ENCODE peak calls at places on chromosome 4, in four cellular contexts. U, I, O and R are unnamed samples. For H3K4me1, the result is how much of the 10 kb centered on the place peaks cover.

GRCh38 chr4:48635310-48635709 is 144.8 kb downstream of the FRYL start:
- DNase-seq in U (no peak), I (no peak), O (no peak), R (no peak)

GRCh38 chr4:181674315-181674714 is 568.9 kb upstream of the TENM3 start:
- DNase-seq in U (no peak), I (no peak), O (no peak), R (no peak)

GRCh38 chr4:5956285-5957021 is 61.8 kb downstream of the C4orf50 start:
- DNase-seq in U (peak), I (no peak), O (no peak), R (no peak)

GRCh38 chr4:119587796-119588195 is 40.8 kb downstream of the PDE5A start:
- DNase-seq in U (no peak), I (no peak), O (no peak), R (no peak)

GRCh38 chr4:10596586-10597285 is 87.8 kb downstream of the CLNK start:
- DNase-seq in U (no peak), I (no peak), O (no peak), R (no peak)

GRCh38 chr4:85807247-85807915 is 332.4 kb downstream of the ARHGAP24 start:
- DNase-seq in U (no peak), I (no peak), O (no peak), R (no peak)

GRCh38 chr4:121728798-121729226 is 32.0 kb upstream of the ANXA5 start:
- DNase-seq in U (no peak), I (no peak), O (no peak), R (no peak)

GRCh38 chr4:104524591-104524990 is 29.9 kb upstream of the CXXC4 start:
- DNase-seq in U (no peak), I (no peak), O (no peak), R (no peak)

GRCh38 chr4:33722800-33723511 is 2521.4 kb downstream of the ARAP2 start:
- DNase-seq in U (no peak), I (no peak), O (no peak), R (no peak)

GRCh38 chr4:156560701-156561100 is 410.9 kb downstream of the PDGFC start:
- DNase-seq in U (no peak), I (no peak), O (no peak), R (no peak)

GRCh38 chr4:84865600-84865999 is 100.9 kb downstream of the WDFY3 start:
- DNase-seq in U (no peak), I (no peak), O (no peak), R (no peak)

GRCh38 chr4:158411180-158411721 is 110.4 kb upstream of the RXFP1 start:
- DNase-seq in U (no peak), I (no peak), O (no peak), R (no peak)

GRCh38 chr4:11625206-11625605 is 196.5 kb upstream of the HS3ST1 start:
- DNase-seq in U (no peak), I (no peak), O (no peak), R (no peak)

GRCh38 chr4:95142877-95143412 is 385.2 kb downstream of the BMPR1B start:
- DNase-seq in U (no peak), I (no peak), O (no peak), R (no peak)

GRCh38 chr4:161992317-161992716 is 171.5 kb downstream of the FSTL5 start:
- DNase-seq in U (no peak), I (no peak), O (no peak), R (no peak)

GRCh38 chr4:28636971-28637370 is 1776.3 kb downstream of the STIM2 start:
- DNase-seq in U (no peak), I (no peak), O (no peak), R (no peak)

GRCh38 chr4:47038263-47038662 is 6.9 kb downstream of the GABRB1 start:
- DNase-seq in U (no peak), I (no peak), O (no peak), R (no peak)

GRCh38 chr4:3285558-3286334 is 7.1 kb upstream of the RGS12 start:
- DNase-seq in U (peak), I (no peak), O (no peak), R (no peak)

GRCh38 chr4:119118397-119118796 is 17.2 kb upstream of the MYOZ2 start:
- DNase-seq in U (no peak), I (no peak), O (no peak), R (no peak)

GRCh38 chr4:73693816-73694215 is 46.6 kb upstream of the CXCL8 start:
- DNase-seq in U (no peak), I (no peak), O (no peak), R (no peak)

GRCh38 chr4:54539500-54540029 is 118.2 kb upstream of the KIT start:
- DNase-seq in U (peak), I (peak), O (no peak), R (no peak)

GRCh38 chr4:80179637-80180161 is 17.6 kb upstream of the PRDM8 start:
- DNase-seq in U (no peak), I (no peak), O (no peak), R (no peak)

GRCh38 chr4:5824227-5824626 is 68.7 kb downstream of the CRMP1 start:
- DNase-seq in U (no peak), I (no peak), O (no peak), R (no peak)

GRCh38 chr4:121594796-121595526 is 101.8 kb downstream of the ANXA5 start:
- DNase-seq in U (no peak), I (no peak), O (no peak), R (no peak)

GRCh38 chr4:18508801-18509200 is 487.2 kb upstream of the LCORL start:
- DNase-seq in U (no peak), I (no peak), O (no peak), R (no peak)

GRCh38 chr4:114659386-114660008 is 60.9 kb downstream of the UGT8 start:
- DNase-seq in U (peak), I (no peak), O (peak), R (peak)

GRCh38 chr4:73917081-73917501 is 47.9 kb downstream of the CXCL1 start:
- DNase-seq in U (no peak), I (no peak), O (no peak), R (no peak)

GRCh38 chr4:10571896-10572295 is 112.7 kb downstream of the CLNK start:
- DNase-seq in U (no peak), I (no peak), O (no peak), R (no peak)

GRCh38 chr4:184263910-184264732 is 46.4 kb upstream of the ENPP6 start:
- DNase-seq in U (peak), I (peak), O (peak), R (peak)

GRCh38 chr4:126986828-126987227 is 645.9 kb upstream of the INTU start:
- DNase-seq in U (no peak), I (no peak), O (no peak), R (no peak)

GRCh38 chr4:67051000-67051789 is 494.1 kb downstream of the CENPC start:
- DNase-seq in U (no peak), I (no peak), O (no peak), R (no peak)

GRCh38 chr4:770022-770421 is 55.9 kb downstream of the CPLX1 start:
- DNase-seq in U (no peak), I (no peak), O (no peak), R (no peak)

GRCh38 chr4:123096038-123096437 is 173.6 kb upstream of the NUDT6 start:
- DNase-seq in U (no peak), I (no peak), O (no peak), R (no peak)

GRCh38 chr4:24105183-24106039 is 215.6 kb upstream of the PPARGC1A start:
- DNase-seq in U (no peak), I (no peak), O (no peak), R (no peak)

GRCh38 chr4:40335508-40335860 is 351 bp downstream of the CHRNA9 start:
- DNase-seq in U (no peak), I (no peak), O (no peak), R (no peak)

GRCh38 chr4:85128246-85129204 is 162.0 kb upstream of the WDFY3 start:
- DNase-seq in U (no peak), I (no peak), O (no peak), R (no peak)

GRCh38 chr4:77617203-77617602 is 11.6 kb downstream of the CXCL13 start:
- DNase-seq in U (no peak), I (no peak), O (no peak), R (no peak)

GRCh38 chr4:132063829-132064228 is 1085.3 kb upstream of the PCDH10 start:
- DNase-seq in U (no peak), I (no peak), O (no peak), R (no peak)

GRCh38 chr4:150889306-150889705 is 125.8 kb downstream of the LRBA start:
- DNase-seq in U (no peak), I (no peak), O (no peak), R (no peak)

GRCh38 chr4:140252742-140253555 is 99.0 kb upstream of the MAML3 start:
- DNase-seq in U (peak), I (peak), O (peak), R (peak)

GRCh38 chr4:140252144-140252741 is 98.3 kb upstream of the MAML3 start:
- DNase-seq in U (peak), I (peak), O (no peak), R (no peak)

GRCh38 chr4:140251566-140251965 is 97.6 kb upstream of the MAML3 start:
- DNase-seq in U (no peak), I (no peak), O (no peak), R (no peak)

GRCh38 chr4:140249351-140249750 is 95.4 kb upstream of the MAML3 start:
- DNase-seq in U (no peak), I (no peak), O (no peak), R (peak)

GRCh38 chr4:140250989-140251552 is 97.1 kb upstream of the MAML3 start:
- DNase-seq in U (no peak), I (no peak), O (no peak), R (no peak)
- H3K4me1 ChIP-seq in U (under half), I (under half), O (under half), R (under half)

DNA sequence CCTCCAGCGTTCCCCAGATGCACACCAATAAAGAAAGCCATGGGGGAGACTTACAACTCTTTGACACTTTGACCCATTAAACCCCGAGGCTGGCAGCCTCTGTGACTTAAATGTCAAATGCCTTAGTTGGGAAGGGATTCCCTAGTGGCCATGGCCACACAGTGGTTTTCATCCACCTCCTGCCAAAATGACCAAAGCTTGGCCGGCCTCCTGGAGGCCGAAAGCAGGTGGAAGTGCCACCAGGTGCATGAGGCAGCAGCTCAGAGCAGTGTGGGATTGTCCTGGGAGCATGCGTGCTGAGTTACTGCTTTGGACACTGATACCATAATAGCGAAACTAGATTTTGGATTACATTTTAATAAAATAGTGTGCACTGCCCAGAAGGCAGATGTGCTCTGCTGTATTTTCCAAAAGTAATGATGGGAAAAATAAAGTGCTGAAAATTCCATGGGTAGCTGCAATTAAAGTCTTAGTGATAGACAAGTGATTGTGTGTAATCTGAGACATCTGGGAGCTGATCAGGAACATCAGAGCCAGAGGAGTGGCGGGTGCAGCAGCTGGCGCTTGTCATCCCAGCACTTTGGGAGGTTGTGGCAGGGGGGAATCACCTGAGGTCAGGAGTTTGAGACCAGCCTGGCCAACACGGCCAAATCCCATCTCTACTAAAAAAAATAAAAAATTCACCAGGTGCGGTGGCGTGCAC is 39.8 kb upstream of the TADA2B start:
- DNase-seq in U (peak), I (no peak), O (no peak), R (no peak)
- H3K4me1 ChIP-seq in U (under half), I (under half), O (under half), R (under half)

GRCh38 chr4:2258091-2259035 is 3.5 kb downstream of the MXD4 start:
- DNase-seq in U (peak), I (peak), O (peak), R (no peak)

GRCh38 chr4:2259541-2260267 is 2.2 kb downstream of the MXD4 start:
- DNase-seq in U (peak), I (peak), O (no peak), R (no peak)

GRCh38 chr4:2260336-2261109 is 1.4 kb downstream of the MXD4 start:
- DNase-seq in U (peak), I (peak), O (peak), R (no peak)

GRCh38 chr4:2257361-2258001 is 4.4 kb downstream of the MXD4 start:
- DNase-seq in U (peak), I (peak), O (no peak), R (no peak)

DNA sequence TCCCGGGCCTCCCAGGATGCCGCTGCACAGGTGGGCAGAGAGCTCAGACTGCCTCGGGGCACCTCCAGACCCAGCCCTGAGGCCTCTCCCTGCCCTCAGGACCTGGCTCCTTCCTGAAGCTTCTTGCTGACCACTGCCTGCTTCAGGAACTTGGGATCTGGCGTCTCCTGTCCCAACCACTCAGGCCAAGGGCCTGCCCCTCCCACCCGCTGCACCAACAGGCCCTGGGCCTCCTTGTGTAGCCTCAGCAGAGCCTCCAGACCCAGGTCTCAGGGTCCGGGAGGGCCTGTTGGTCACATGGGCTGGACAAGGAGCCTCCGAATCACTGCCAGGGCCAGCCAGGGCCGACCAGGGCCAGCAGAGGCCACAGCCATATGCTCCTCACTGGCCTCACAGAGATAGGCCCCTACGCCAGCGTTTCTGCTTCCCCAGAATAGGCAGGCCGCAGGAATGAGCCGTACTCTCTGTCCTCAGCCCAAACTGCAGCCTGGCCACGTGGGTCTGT is 2.8 kb downstream of the MXD4 start:
- DNase-seq in U (peak), I (no peak), O (no peak), R (no peak)
- H3K4me1 ChIP-seq in U (under half), I (under half), O (under half), R (under half)

GRCh38 chr4:163815776-163816175 is 321.3 kb downstream of the TMA16 start:
- DNase-seq in U (no peak), I (no peak), O (no peak), R (no peak)

GRCh38 chr4:163816494-163816893 is 322.0 kb downstream of the TMA16 start:
- DNase-seq in U (no peak), I (no peak), O (no peak), R (no peak)

GRCh38 chr4:163808091-163808490 is 313.6 kb downstream of the TMA16 start:
- DNase-seq in U (no peak), I (no peak), O (no peak), R (no peak)

GRCh38 chr4:163810757-163811156 is 316.3 kb downstream of the TMA16 start:
- DNase-seq in U (no peak), I (no peak), O (no peak), R (no peak)
- H3K4me1 ChIP-seq in U (under half), I (under half), O (under half), R (under half)

DNA sequence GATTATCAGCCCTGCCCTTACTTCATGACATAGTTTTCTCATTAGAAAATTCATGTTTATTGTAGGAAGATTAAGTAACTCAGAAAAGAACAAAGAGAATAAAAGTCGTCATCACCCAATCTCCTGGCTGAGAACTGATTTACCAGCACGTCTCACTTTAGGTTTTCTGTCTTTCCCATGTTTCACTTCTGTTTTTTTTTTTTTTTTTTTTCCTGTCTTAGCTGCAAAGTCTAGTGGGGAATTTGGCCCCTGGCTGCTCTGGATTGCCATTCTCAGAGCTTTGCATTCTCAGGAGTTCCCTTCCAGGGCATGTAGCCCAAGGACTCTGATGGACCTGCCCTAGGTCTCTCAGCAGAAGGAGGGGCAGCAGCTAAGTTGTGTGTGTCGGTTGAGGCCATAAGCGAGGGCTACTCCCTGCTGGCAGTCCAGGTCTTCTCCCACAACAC is 57.8 kb downstream of the TMEM131L start:
- DNase-seq in U (no peak), I (peak), O (no peak), R (no peak)
- H3K4me1 ChIP-seq in U (under half), I (under half), O (half or more), R (half or more)

GRCh38 chr4:8110071-8110986 is 48.3 kb downstream of the ABLIM2 start:
- DNase-seq in U (no peak), I (no peak), O (no peak), R (no peak)
- H3K4me1 ChIP-seq in U (under half), I (under half), O (under half), R (under half)

DNA sequence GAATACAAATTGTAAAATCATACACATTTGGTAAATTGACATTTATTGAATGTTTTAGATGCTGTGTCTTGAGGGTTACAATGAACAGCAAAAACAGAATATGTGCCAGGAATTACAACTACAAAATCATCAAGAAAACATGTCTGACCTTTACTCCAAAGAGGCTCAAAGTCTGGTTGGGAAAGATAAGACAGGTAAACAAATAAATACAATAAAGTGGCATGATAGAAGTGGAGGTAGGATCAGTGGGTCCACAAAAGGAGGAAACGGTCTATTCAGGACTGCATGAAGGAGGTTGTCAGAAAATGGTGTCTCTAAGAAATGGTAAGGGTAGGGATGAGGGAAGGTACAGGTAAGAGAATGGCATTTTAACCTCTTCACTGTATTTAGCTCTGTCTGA is 3.8 kb downstream of the ARHGEF38 start:
- DNase-seq in U (no peak), I (no peak), O (no peak), R (no peak)
- H3K4me1 ChIP-seq in U (under half), I (under half), O (under half), R (under half)

DNA sequence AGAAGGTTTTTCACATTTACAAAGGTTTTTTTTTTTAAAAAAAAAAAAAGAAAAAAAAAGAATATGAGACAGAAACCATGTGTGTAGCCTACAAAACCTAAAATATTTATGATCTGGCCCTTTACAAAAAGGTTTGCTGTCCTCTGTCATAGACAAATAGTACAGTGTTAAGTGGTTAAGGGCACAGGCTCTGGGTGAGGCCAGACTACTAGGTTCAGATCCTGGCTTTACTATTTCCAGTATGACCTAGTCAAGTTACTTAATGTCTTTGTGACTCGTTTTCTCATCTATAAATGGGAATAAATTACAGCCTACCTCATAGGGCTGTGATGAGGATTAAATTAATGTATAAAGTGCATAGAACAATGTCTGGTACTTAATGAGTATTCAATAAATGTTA is 56.5 kb downstream of the GAB1 start:
- DNase-seq in U (no peak), I (no peak), O (no peak), R (no peak)
- H3K4me1 ChIP-seq in U (under half), I (under half), O (under half), R (under half)